ENCODE peak calls at places on chromosome 15, in nine cellular contexts. One of them, this sample, is unnamed.

GRCh38 chr15:69032006-69032405 is 17.5 kb downstream of the NOX5 start:
- DNase-seq in IMR-90: no peak
- DNase-seq in dorsolateral prefrontal cortex: no peak
- DNase-seq in stomach: no peak
- DNase-seq in lung: no peak
- DNase-seq in PC-9: no peak
- DNase-seq in dermis blood vessel endothelial cell: no peak
- DNase-seq in substantia nigra: no peak
- DNase-seq in cardiac muscle cell: no peak
- DNase-seq in this sample: no peak

GRCh38 chr15:95247068-95247984 is 1016.0 kb downstream of the MCTP2 start:
- DNase-seq in IMR-90: peak; percentile 98
- DNase-seq in dorsolateral prefrontal cortex: no peak
- DNase-seq in stomach: peak; percentile 27
- DNase-seq in lung: no peak
- DNase-seq in PC-9: peak; percentile 92
- DNase-seq in dermis blood vessel endothelial cell: peak; percentile 92
- DNase-seq in substantia nigra: no peak
- DNase-seq in cardiac muscle cell: peak; percentile 89
- DNase-seq in this sample: peak; percentile 93

GRCh38 chr15:101016581-101016980 is 97.4 kb downstream of the LRRK1 start:
- DNase-seq in IMR-90: no peak
- DNase-seq in dorsolateral prefrontal cortex: no peak
- DNase-seq in stomach: no peak
- DNase-seq in lung: peak; percentile 26
- DNase-seq in PC-9: no peak
- DNase-seq in dermis blood vessel endothelial cell: no peak
- DNase-seq in substantia nigra: no peak
- DNase-seq in cardiac muscle cell: no peak
- DNase-seq in this sample: no peak

GRCh38 chr15:93029613-93030429 is 59.2 kb downstream of the RGMA start:
- DNase-seq in IMR-90: peak; percentile 31
- DNase-seq in dorsolateral prefrontal cortex: no peak
- DNase-seq in stomach: no peak
- DNase-seq in lung: peak; percentile 38
- DNase-seq in PC-9: no peak
- DNase-seq in dermis blood vessel endothelial cell: peak; percentile 48
- DNase-seq in substantia nigra: no peak
- DNase-seq in cardiac muscle cell: peak; percentile 37
- DNase-seq in this sample: peak; percentile 44

GRCh38 chr15:52765779-52766178 is 24.4 kb downstream of the ONECUT1 start:
- DNase-seq in IMR-90: peak; percentile 6
- DNase-seq in dorsolateral prefrontal cortex: no peak
- DNase-seq in stomach: no peak
- DNase-seq in lung: no peak
- DNase-seq in PC-9: no peak
- DNase-seq in dermis blood vessel endothelial cell: peak; percentile 44
- DNase-seq in substantia nigra: no peak
- DNase-seq in cardiac muscle cell: peak; percentile 12
- DNase-seq in this sample: no peak

GRCh38 chr15:100141304-100142080 is 200.3 kb downstream of the ADAMTS17 start:
- DNase-seq in IMR-90: no peak
- DNase-seq in dorsolateral prefrontal cortex: no peak
- DNase-seq in stomach: no peak
- DNase-seq in lung: no peak
- DNase-seq in PC-9: no peak
- DNase-seq in dermis blood vessel endothelial cell: no peak
- DNase-seq in substantia nigra: no peak
- DNase-seq in cardiac muscle cell: peak; percentile 59
- DNase-seq in this sample: no peak

GRCh38 chr15:63915888-63916731 is 82.4 kb upstream of the HERC1 start:
- DNase-seq in IMR-90: peak; percentile 53
- DNase-seq in dorsolateral prefrontal cortex: no peak
- DNase-seq in stomach: no peak
- DNase-seq in lung: no peak
- DNase-seq in PC-9: no peak
- DNase-seq in dermis blood vessel endothelial cell: peak; percentile 76
- DNase-seq in substantia nigra: no peak
- DNase-seq in cardiac muscle cell: peak; percentile 52
- DNase-seq in this sample: no peak

GRCh38 chr15:73983211-73983727 is 8.8 kb downstream of the STOML1 start:
- DNase-seq in IMR-90: peak; percentile 77
- DNase-seq in dorsolateral prefrontal cortex: no peak
- DNase-seq in stomach: no peak
- DNase-seq in lung: peak; percentile 61
- DNase-seq in PC-9: peak; percentile 73
- DNase-seq in dermis blood vessel endothelial cell: peak; percentile 64
- DNase-seq in substantia nigra: no peak
- DNase-seq in cardiac muscle cell: peak; percentile 86
- DNase-seq in this sample: peak; percentile 86

GRCh38 chr15:88838667-88839066 is 35.4 kb downstream of the ACAN start:
- DNase-seq in IMR-90: no peak
- DNase-seq in dorsolateral prefrontal cortex: no peak
- DNase-seq in stomach: no peak
- DNase-seq in lung: no peak
- DNase-seq in PC-9: no peak
- DNase-seq in dermis blood vessel endothelial cell: no peak
- DNase-seq in substantia nigra: no peak
- DNase-seq in cardiac muscle cell: no peak
- DNase-seq in this sample: no peak

This sample was measured in mesenchymal stem cell.